ENCODE peak calls at places on chromosome 14, in five cellular contexts. One of them, this sample, is unnamed.

GRCh38 chr14:68715032-68715924 is 77.6 kb downstream of the ZFP36L1 start:
- DNase-seq in prostate gland: no peak
- DNase-seq in erythroblast: peak
- DNase-seq in A549: no peak
- DNase-seq in HCT116: no peak
- DNase-seq in this sample: no peak

GRCh38 chr14:105507247-105507646 is 16.2 kb downstream of the TEDC1 start:
- DNase-seq in prostate gland: no peak
- DNase-seq in erythroblast: no peak
- DNase-seq in A549: no peak
- DNase-seq in HCT116: no peak
- DNase-seq in this sample: no peak

GRCh38 chr14:75630695-75631452 is 29.8 kb downstream of the ERG28 start:
- DNase-seq in prostate gland: no peak
- DNase-seq in erythroblast: no peak
- DNase-seq in A549: no peak
- DNase-seq in HCT116: no peak
- DNase-seq in this sample: no peak

GRCh38 chr14:60721331-60722162 is 2.6 kb downstream of the SIX4 start:
- DNase-seq in prostate gland: peak
- DNase-seq in erythroblast: peak
- DNase-seq in A549: peak
- DNase-seq in HCT116: peak
- DNase-seq in this sample: peak

GRCh38 chr14:91410781-91411536 is 6.7 kb downstream of the CCDC88C start:
- DNase-seq in prostate gland: no peak
- DNase-seq in erythroblast: no peak
- DNase-seq in A549: no peak
- DNase-seq in HCT116: no peak
- DNase-seq in this sample: no peak

GRCh38 chr14:74290415-74290814 is 12.3 kb downstream of the ABCD4 start:
- DNase-seq in prostate gland: no peak
- DNase-seq in erythroblast: peak
- DNase-seq in A549: peak
- DNase-seq in HCT116: no peak
- DNase-seq in this sample: peak

GRCh38 chr14:77542349-77543239 is 44.0 kb upstream of the ISM2 start:
- DNase-seq in prostate gland: no peak
- DNase-seq in erythroblast: no peak
- DNase-seq in A549: no peak
- DNase-seq in HCT116: no peak
- DNase-seq in this sample: no peak

GRCh38 chr14:60085693-60086092 is 6.0 kb upstream of the PCNX4 start:
- DNase-seq in prostate gland: no peak
- DNase-seq in erythroblast: no peak
- DNase-seq in A549: no peak
- DNase-seq in HCT116: no peak
- DNase-seq in this sample: no peak

GRCh38 chr14:22112004-22112403 is 438.4 kb upstream of the OR4E1 start:
- DNase-seq in prostate gland: no peak
- DNase-seq in erythroblast: peak
- DNase-seq in A549: no peak
- DNase-seq in HCT116: no peak
- DNase-seq in this sample: no peak

GRCh38 chr14:72740966-72741835 is 152.7 kb downstream of the DPF3 start:
- DNase-seq in prostate gland: no peak
- DNase-seq in erythroblast: peak
- DNase-seq in A549: no peak
- DNase-seq in HCT116: no peak
- DNase-seq in this sample: no peak

GRCh38 chr14:51860164-51860835 is at the start of gene GNG2:
- DNase-seq in prostate gland: peak
- DNase-seq in erythroblast: peak
- DNase-seq in A549: peak
- DNase-seq in HCT116: no peak
- DNase-seq in this sample: peak

GRCh38 chr14:51862171-51862838 is 1.9 kb downstream of the GNG2 start:
- DNase-seq in prostate gland: no peak
- DNase-seq in erythroblast: peak
- DNase-seq in A549: no peak
- DNase-seq in HCT116: no peak
- DNase-seq in this sample: no peak

GRCh38 chr14:51862839-51863235 is 2.4 kb downstream of the GNG2 start:
- DNase-seq in prostate gland: no peak
- DNase-seq in erythroblast: peak
- DNase-seq in A549: no peak
- DNase-seq in HCT116: no peak
- DNase-seq in this sample: no peak

GRCh38 chr14:51859136-51859535 is 1.3 kb upstream of the GNG2 start:
- DNase-seq in prostate gland: no peak
- DNase-seq in erythroblast: no peak
- DNase-seq in A549: no peak
- DNase-seq in HCT116: no peak
- DNase-seq in this sample: no peak

GRCh38 chr14:51860836-51861583 is 598 bp downstream of the GNG2 start:
- DNase-seq in prostate gland: no peak
- DNase-seq in erythroblast: peak
- DNase-seq in A549: no peak
- DNase-seq in HCT116: no peak
- DNase-seq in this sample: no peak
- TF ChIP-seq POLR2A in prostate gland: no peak
- TF ChIP-seq POLR2A in erythroblast: peak
- TF ChIP-seq POLR2A in A549: no peak
- TF ChIP-seq POLR2A in HCT116: no peak
- TF ChIP-seq POLR2A in this sample: no peak

GRCh38 chr14:34059925-34060746 is 109.3 kb upstream of the EGLN3 start:
- DNase-seq in prostate gland: peak
- DNase-seq in erythroblast: peak
- DNase-seq in A549: peak
- DNase-seq in HCT116: no peak
- DNase-seq in this sample: peak
- TF ChIP-seq POLR2A in prostate gland: peak
- TF ChIP-seq POLR2A in erythroblast: peak
- TF ChIP-seq POLR2A in A549: peak
- TF ChIP-seq POLR2A in HCT116: peak
- TF ChIP-seq POLR2A in this sample: no peak

GRCh38 chr14:100304825-100305445 is 1.3 kb downstream of the SLC25A29 start:
- DNase-seq in prostate gland: peak
- DNase-seq in erythroblast: peak
- DNase-seq in A549: peak
- DNase-seq in HCT116: no peak
- DNase-seq in this sample: peak

GRCh38 chr14:100307215-100308111 is 1.2 kb upstream of the SLC25A29 start:
- DNase-seq in prostate gland: no peak
- DNase-seq in erythroblast: no peak
- DNase-seq in A549: no peak
- DNase-seq in HCT116: no peak
- DNase-seq in this sample: no peak

GRCh38 chr14:100306506-100307214 is 416 bp upstream of the SLC25A29 start:
- DNase-seq in prostate gland: peak
- DNase-seq in erythroblast: peak
- DNase-seq in A549: peak
- DNase-seq in HCT116: peak
- DNase-seq in this sample: peak

GRCh38 chr14:100305446-100306255 is 593 bp downstream of the SLC25A29 start:
- DNase-seq in prostate gland: peak
- DNase-seq in erythroblast: no peak
- DNase-seq in A549: peak
- DNase-seq in HCT116: no peak
- DNase-seq in this sample: peak

DNA sequence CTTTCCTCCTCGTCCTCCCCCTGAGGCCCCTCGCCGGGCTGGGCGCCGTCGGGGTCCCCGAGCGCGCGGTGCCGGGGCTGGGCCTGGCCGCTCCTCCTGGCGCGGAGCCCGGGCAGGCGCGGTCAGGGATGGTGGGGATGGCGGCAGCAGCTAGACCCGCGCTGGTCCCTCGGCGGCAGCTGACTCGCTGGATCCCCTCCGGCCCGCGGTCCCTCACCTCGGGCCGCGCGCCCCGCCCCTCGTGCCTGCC is at the start of gene SLC25A29:
- DNase-seq in prostate gland: no peak
- DNase-seq in erythroblast: no peak
- DNase-seq in A549: no peak
- DNase-seq in HCT116: no peak
- DNase-seq in this sample: no peak
- TF ChIP-seq POLR2A in prostate gland: peak
- TF ChIP-seq POLR2A in erythroblast: no peak
- TF ChIP-seq POLR2A in A549: no peak
- TF ChIP-seq POLR2A in HCT116: peak
- TF ChIP-seq POLR2A in this sample: peak

GRCh38 chr14:100586520-100587247 is 533 bp downstream of the BEGAIN start:
- DNase-seq in prostate gland: no peak
- DNase-seq in erythroblast: no peak
- DNase-seq in A549: peak
- DNase-seq in HCT116: peak
- DNase-seq in this sample: peak
- TF ChIP-seq POLR2A in prostate gland: peak
- TF ChIP-seq POLR2A in erythroblast: no peak
- TF ChIP-seq POLR2A in A549: peak
- TF ChIP-seq POLR2A in HCT116: peak
- TF ChIP-seq POLR2A in this sample: peak

GRCh38 chr14:94965551-94966339 is 191.6 kb downstream of the DICER1 start:
- DNase-seq in prostate gland: no peak
- DNase-seq in erythroblast: no peak
- DNase-seq in A549: no peak
- DNase-seq in HCT116: no peak
- DNase-seq in this sample: no peak
- TF ChIP-seq POLR2A in prostate gland: no peak
- TF ChIP-seq POLR2A in erythroblast: no peak
- TF ChIP-seq POLR2A in A549: no peak
- TF ChIP-seq POLR2A in HCT116: no peak
- TF ChIP-seq POLR2A in this sample: no peak

GRCh38 chr14:100336618-100337530 is 13.7 kb downstream of the SLC25A47 start:
- DNase-seq in prostate gland: no peak
- DNase-seq in erythroblast: no peak
- DNase-seq in A549: no peak
- DNase-seq in HCT116: no peak
- DNase-seq in this sample: no peak

GRCh38 chr14:100342195-100342594 is 19.1 kb downstream of the SLC25A47 start:
- DNase-seq in prostate gland: no peak
- DNase-seq in erythroblast: no peak
- DNase-seq in A549: no peak
- DNase-seq in HCT116: no peak
- DNase-seq in this sample: no peak

GRCh38 chr14:100340454-100340813 is 17.3 kb downstream of the SLC25A47 start:
- DNase-seq in prostate gland: no peak
- DNase-seq in erythroblast: no peak
- DNase-seq in A549: no peak
- DNase-seq in HCT116: no peak
- DNase-seq in this sample: no peak

GRCh38 chr14:100341301-100342031 is 18.3 kb downstream of the SLC25A47 start:
- DNase-seq in prostate gland: no peak
- DNase-seq in erythroblast: no peak
- DNase-seq in A549: peak
- DNase-seq in HCT116: no peak
- DNase-seq in this sample: peak

GRCh38 chr14:100339757-100340453 is 16.8 kb downstream of the SLC25A47 start:
- DNase-seq in prostate gland: no peak
- DNase-seq in erythroblast: no peak
- DNase-seq in A549: no peak
- DNase-seq in HCT116: no peak
- DNase-seq in this sample: no peak
- TF ChIP-seq POLR2A in prostate gland: no peak
- TF ChIP-seq POLR2A in erythroblast: no peak
- TF ChIP-seq POLR2A in A549: no peak
- TF ChIP-seq POLR2A in HCT116: no peak
- TF ChIP-seq POLR2A in this sample: no peak